ENCODE peak calls at places on chromosomes 16 and 17, in eight cellular contexts. D is MM.1S, S is fibroblast of mammary gland, K is B cell, I is transverse colon, E is AG09319, B is PC-3, T is adrenal gland. P is an unnamed sample.

GRCh38 chr17:44655983-44656700 is at the start of gene MEIOC:
- DNase-seq in D (no peak), S (peak), K (peak), I (no peak), E (no peak), B (no peak), T (no peak), P (peak)

GRCh38 chr16:3646348-3646920 is 8.1 kb upstream of the DNASE1 start:
- DNase-seq in D (no peak), S (no peak), K (no peak), I (peak), E (no peak), B (peak), T (no peak), P (no peak)

GRCh38 chr17:16415031-16415924 is at the start of gene TRPV2:
- DNase-seq in D (peak), S (no peak), K (peak), I (peak), E (no peak), B (peak), T (peak), P (peak)

GRCh38 chr16:4685776-4686496 is 7.4 kb upstream of the NUDT16L1 start:
- DNase-seq in D (no peak), S (no peak), K (no peak), I (no peak), E (no peak), B (no peak), T (no peak), P (no peak)

GRCh38 chr17:49327835-49328784 is 33.9 kb downstream of the ZNF652 start:
- DNase-seq in D (no peak), S (peak), K (peak), I (no peak), E (no peak), B (peak), T (no peak), P (no peak)

GRCh38 chr16:66924527-66925321 is 611 bp downstream of the RRAD start:
- DNase-seq in D (peak), S (no peak), K (peak), I (peak), E (no peak), B (peak), T (peak), P (peak)

GRCh38 chr17:71828182-71828596 is 292.6 kb upstream of the SOX9 start:
- DNase-seq in D (no peak), S (no peak), K (no peak), I (no peak), E (peak), B (no peak), T (no peak), P (no peak)

GRCh38 chr17:43528988-43529814 is 16.9 kb downstream of the ETV4 start:
- DNase-seq in D (no peak), S (no peak), K (no peak), I (no peak), E (no peak), B (no peak), T (no peak), P (no peak)

GRCh38 chr16:75506567-75506966 is 11.3 kb upstream of the CHST6 start:
- DNase-seq in D (no peak), S (peak), K (no peak), I (peak), E (peak), B (peak), T (no peak), P (no peak)

GRCh38 chr17:77542551-77543490 is 402.1 kb downstream of the SEC14L1 start:
- DNase-seq in D (peak), S (peak), K (peak), I (peak), E (peak), B (peak), T (peak), P (peak)

GRCh38 chr17:9115446-9116265 is 94.3 kb downstream of the NTN1 start:
- DNase-seq in D (no peak), S (peak), K (no peak), I (peak), E (peak), B (no peak), T (peak), P (peak)

GRCh38 chr16:82699262-82699661 is 72.5 kb downstream of the CDH13 start:
- DNase-seq in D (no peak), S (no peak), K (no peak), I (no peak), E (no peak), B (no peak), T (no peak), P (no peak)

GRCh38 chr17:69059458-69060205 is 1.1 kb downstream of the ABCA9 start:
- DNase-seq in D (no peak), S (peak), K (no peak), I (no peak), E (no peak), B (no peak), T (no peak), P (no peak)

GRCh38 chr17:31404028-31404949 is 12.8 kb downstream of the RAB11FIP4 start:
- DNase-seq in D (no peak), S (no peak), K (no peak), I (no peak), E (no peak), B (peak), T (no peak), P (peak)

GRCh38 chr16:10547708-10548107 is 32.7 kb downstream of the EMP2 start:
- DNase-seq in D (no peak), S (no peak), K (no peak), I (peak), E (no peak), B (no peak), T (no peak), P (no peak)

GRCh38 chr17:74604748-74605147 is 12.7 kb upstream of the CD300LD start:
- DNase-seq in D (no peak), S (no peak), K (no peak), I (no peak), E (no peak), B (no peak), T (no peak), P (no peak)

GRCh38 chr17:76844846-76845245 is 23.4 kb upstream of the MGAT5B start:
- DNase-seq in D (no peak), S (no peak), K (no peak), I (no peak), E (no peak), B (no peak), T (no peak), P (no peak)

GRCh38 chr17:75773808-75774470 is 8.9 kb upstream of the GALK1 start:
- DNase-seq in D (no peak), S (no peak), K (no peak), I (peak), E (no peak), B (no peak), T (peak), P (no peak)

GRCh38 chr16:19011169-19011731 is 27.5 kb downstream of the TMC7 start:
- DNase-seq in D (no peak), S (no peak), K (no peak), I (no peak), E (no peak), B (peak), T (no peak), P (no peak)

GRCh38 chr16:57570301-57571070 is 28.0 kb downstream of the ADGRG5 start:
- DNase-seq in D (no peak), S (no peak), K (no peak), I (no peak), E (no peak), B (no peak), T (no peak), P (no peak)

GRCh38 chr16:58049697-58050185 is 24.2 kb downstream of the MMP15 start:
- DNase-seq in D (no peak), S (no peak), K (no peak), I (no peak), E (no peak), B (no peak), T (no peak), P (no peak)

GRCh38 chr16:49415083-49415482 is 41.5 kb downstream of the C16orf78 start:
- DNase-seq in D (no peak), S (no peak), K (no peak), I (no peak), E (no peak), B (no peak), T (no peak), P (no peak)

GRCh38 chr16:52553322-52553721 is 6.4 kb upstream of the TOX3 start:
- DNase-seq in D (no peak), S (no peak), K (no peak), I (no peak), E (no peak), B (no peak), T (no peak), P (no peak)

GRCh38 chr16:67464565-67464964 is 16.4 kb downstream of the ATP6V0D1 start:
- DNase-seq in D (no peak), S (no peak), K (no peak), I (no peak), E (no peak), B (no peak), T (peak), P (no peak)

GRCh38 chr17:80116276-80116922 is 15.0 kb downstream of the GAA start:
- DNase-seq in D (no peak), S (no peak), K (no peak), I (no peak), E (no peak), B (no peak), T (no peak), P (no peak)

GRCh38 chr16:55656695-55657092 is 906 bp downstream of the SLC6A2 start:
- DNase-seq in D (no peak), S (no peak), K (no peak), I (no peak), E (no peak), B (no peak), T (no peak), P (no peak)

GRCh38 chr17:64509179-64509578 is 2.4 kb downstream of the CEP95 start:
- DNase-seq in D (no peak), S (no peak), K (no peak), I (no peak), E (no peak), B (no peak), T (no peak), P (no peak)

GRCh38 chr16:67910162-67910561 is 17.1 kb downstream of the PSKH1 start:
- DNase-seq in D (no peak), S (peak), K (no peak), I (no peak), E (peak), B (no peak), T (no peak), P (no peak)

GRCh38 chr16:16062023-16062932 is 112.9 kb downstream of the ABCC1 start:
- DNase-seq in D (no peak), S (no peak), K (no peak), I (peak), E (no peak), B (no peak), T (no peak), P (peak)
- TF ChIP-seq CTCF in D (no peak), S (no peak), K (no peak), I (no peak), E (no peak), B (no peak), T (no peak), P (no peak)

DNA sequence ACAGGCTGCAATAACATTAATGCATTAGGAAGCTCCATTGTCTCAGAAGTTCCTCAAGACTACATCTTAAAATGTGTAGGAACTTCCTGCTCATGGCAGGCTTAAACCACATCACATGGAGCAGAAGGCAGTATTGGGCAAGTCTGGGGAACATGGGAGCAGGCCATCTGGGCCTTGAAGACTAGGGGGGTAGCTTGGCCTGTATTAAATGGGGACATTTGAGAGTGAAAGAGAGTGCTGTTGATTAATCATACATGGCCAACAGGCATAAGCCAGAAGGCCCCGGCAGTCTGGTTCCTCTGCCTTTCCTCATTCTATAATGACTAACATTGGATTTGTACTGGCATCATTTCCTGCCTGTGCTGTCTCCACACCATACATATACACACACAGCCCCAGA is 25.2 kb upstream of the SLC5A11 start:
- DNase-seq in D (no peak), S (peak), K (no peak), I (no peak), E (no peak), B (no peak), T (no peak), P (no peak)
- TF ChIP-seq CTCF in D (no peak), S (no peak), K (no peak), I (no peak), E (no peak), B (no peak), T (no peak), P (no peak)

DNA sequence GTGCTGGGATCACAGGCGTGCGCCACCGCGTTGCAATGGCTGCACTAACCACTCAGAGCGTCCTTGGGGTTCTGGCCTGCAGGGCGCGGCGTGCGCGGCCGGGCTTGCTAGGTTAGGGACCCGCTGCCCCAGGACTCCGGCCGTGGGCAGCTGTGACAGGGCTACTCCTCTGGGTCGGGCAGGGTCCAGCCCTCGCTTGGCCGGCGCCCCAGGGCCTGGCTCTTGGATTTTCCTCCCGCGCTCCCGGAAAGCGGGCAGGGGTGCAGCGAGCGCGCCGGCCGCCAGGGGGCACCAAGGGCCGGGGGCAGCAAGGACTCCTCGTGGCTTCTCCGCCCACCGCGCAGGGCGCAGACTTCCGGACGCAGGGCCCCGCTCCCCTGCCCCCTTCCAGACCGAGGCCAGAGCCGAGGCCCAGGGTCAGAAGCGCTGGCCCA is 489 bp downstream of the TLE7 start:
- DNase-seq in D (no peak), S (no peak), K (peak), I (no peak), E (no peak), B (no peak), T (no peak), P (no peak)
- TF ChIP-seq CTCF in D (no peak), S (no peak), K (peak), I (no peak), E (no peak), B (no peak), T (peak), P (no peak)

GRCh38 chr16:13897806-13898205 is 22.1 kb upstream of the ERCC4 start:
- DNase-seq in D (no peak), S (no peak), K (no peak), I (no peak), E (no peak), B (no peak), T (no peak), P (no peak)

GRCh38 chr16:13896543-13897182 is 23.3 kb upstream of the ERCC4 start:
- DNase-seq in D (no peak), S (peak), K (no peak), I (no peak), E (no peak), B (peak), T (no peak), P (no peak)

GRCh38 chr16:13892301-13892700 is 27.7 kb upstream of the ERCC4 start:
- DNase-seq in D (no peak), S (no peak), K (no peak), I (no peak), E (no peak), B (no peak), T (no peak), P (no peak)

GRCh38 chr16:13898233-13898632 is 21.7 kb upstream of the ERCC4 start:
- DNase-seq in D (no peak), S (no peak), K (no peak), I (no peak), E (no peak), B (no peak), T (no peak), P (no peak)

GRCh38 chr16:13895516-13895915 is 24.4 kb upstream of the ERCC4 start:
- DNase-seq in D (no peak), S (no peak), K (no peak), I (no peak), E (no peak), B (no peak), T (no peak), P (no peak)
- TF ChIP-seq CTCF in D (no peak), S (no peak), K (no peak), I (no peak), E (no peak), B (no peak), T (no peak), P (no peak)